ENCODE peak calls at places on chromosomes 12 and 14, in four cellular contexts. Q, M, N and V are unnamed samples.
A peak's percentile ranks its signal among the peaks of the same experiment; 100 is the strongest.

GRCh38 chr12:106682594-106683234 is 91.8 kb upstream of the RIC8B start:
- DNase-seq in Q (no peak), M (no peak), N (no peak), V (no peak)

GRCh38 chr12:29566441-29566840 is 69.0 kb upstream of the OVCH1 start:
- DNase-seq in Q (no peak), M (no peak), N (no peak), V (no peak)

GRCh38 chr14:72961579-72962335 is 35.5 kb downstream of the DCAF4 start:
- DNase-seq in Q (no peak), M (no peak), N (no peak), V (no peak)

GRCh38 chr12:28191018-28191595 is 851 bp downstream of the CCDC91 start:
- DNase-seq in Q (no peak), M (no peak), N (peak; percentile 32), V (peak; percentile 8)

GRCh38 chr12:104516821-104517220 is 60.1 kb downstream of the CHST11 start:
- DNase-seq in Q (no peak), M (no peak), N (no peak), V (no peak)

GRCh38 chr14:91327661-91328312 is 83.3 kb upstream of the GPR68 start:
- DNase-seq in Q (no peak), M (no peak), N (no peak), V (no peak)

GRCh38 chr14:82602794-82603193 is 1069.1 kb upstream of the SEL1L start:
- DNase-seq in Q (no peak), M (no peak), N (no peak), V (no peak)

GRCh38 chr14:100617715-100618693 is 30.8 kb upstream of the BEGAIN start:
- DNase-seq in Q (no peak), M (no peak), N (no peak), V (peak; percentile 13)

GRCh38 chr14:100146548-100147091 is 12.8 kb downstream of the DEGS2 start:
- DNase-seq in Q (no peak), M (peak; percentile 36), N (no peak), V (peak; percentile 67)

GRCh38 chr14:67373347-67373746 is 13.2 kb downstream of the EIF2S1 start:
- DNase-seq in Q (no peak), M (no peak), N (no peak), V (no peak)

GRCh38 chr14:68210729-68211299 is 391.2 kb downstream of the RAD51B start:
- DNase-seq in Q (no peak), M (no peak), N (peak; percentile 86), V (no peak)

GRCh38 chr12:80188566-80188965 is 89.2 kb downstream of the OTOGL start:
- DNase-seq in Q (no peak), M (no peak), N (no peak), V (no peak)

GRCh38 chr14:22433059-22433458 is 156.0 kb downstream of the DAD1 start:
- DNase-seq in Q (no peak), M (no peak), N (no peak), V (no peak)

GRCh38 chr14:100192250-100192671 is 32.8 kb upstream of the DEGS2 start:
- DNase-seq in Q (peak; percentile 26), M (no peak), N (no peak), V (peak; percentile 21)

GRCh38 chr14:74213907-74214803 is 25.1 kb upstream of the VSX2 start:
- DNase-seq in Q (no peak), M (no peak), N (no peak), V (no peak)

GRCh38 chr12:104219908-104220404 is 4.4 kb downstream of the TXNRD1 start:
- DNase-seq in Q (no peak), M (no peak), N (peak; percentile 62), V (peak; percentile 32)

GRCh38 chr12:124380793-124381453 is 86.0 kb downstream of the RFLNA start:
- DNase-seq in Q (no peak), M (no peak), N (no peak), V (no peak)

GRCh38 chr14:103898204-103898603 is 30.1 kb upstream of the TDRD9 start:
- DNase-seq in Q (no peak), M (no peak), N (no peak), V (no peak)

GRCh38 chr12:91406920-91407341 is 224.3 kb upstream of the DCN start:
- DNase-seq in Q (no peak), M (no peak), N (no peak), V (peak; percentile 10)

GRCh38 chr14:91303091-91303923 is 58.8 kb upstream of the GPR68 start:
- DNase-seq in Q (no peak), M (peak; percentile 42), N (no peak), V (no peak)

GRCh38 chr12:25692115-25693035 is 139.3 kb upstream of the LMNTD1 start:
- DNase-seq in Q (no peak), M (no peak), N (peak; percentile 66), V (no peak)

GRCh38 chr12:65879878-65880277 is 55.6 kb downstream of the HMGA2 start:
- DNase-seq in Q (no peak), M (no peak), N (peak; percentile 74), V (no peak)

GRCh38 chr14:93090826-93091583 is 24.7 kb downstream of the ITPK1 start:
- DNase-seq in Q (no peak), M (no peak), N (no peak), V (no peak)

GRCh38 chr14:98909251-98909944 is 362.6 kb downstream of the BCL11B start:
- DNase-seq in Q (no peak), M (no peak), N (no peak), V (no peak)

GRCh38 chr12:129096184-129096583 is 242.9 kb downstream of the GLT1D1 start:
- DNase-seq in Q (no peak), M (no peak), N (no peak), V (no peak)

GRCh38 chr12:132398386-132398991 is 69.1 kb upstream of the GALNT9 start:
- DNase-seq in Q (no peak), M (no peak), N (no peak), V (no peak)

GRCh38 chr12:91579516-91580263 is 397.1 kb upstream of the DCN start:
- DNase-seq in Q (no peak), M (no peak), N (no peak), V (no peak)